ENCODE peak calls at places on chromosomes 5 and 9, in four cellular contexts. One of them, this sample, is unnamed.

GRCh38 chr5:83577036-83577636 is 105.6 kb downstream of the VCAN start:
- DNase-seq in fibroblast of mammary gland: no peak
- DNase-seq in fibroblast of lung: peak
- DNase-seq in heart right ventricle: no peak
- DNase-seq in this sample: peak

GRCh38 chr5:79236970-79237734 is 1.2 kb downstream of the JMY start:
- DNase-seq in fibroblast of mammary gland: peak
- DNase-seq in fibroblast of lung: peak
- DNase-seq in heart right ventricle: peak
- DNase-seq in this sample: peak

GRCh38 chr9:76297721-76298239 is 96.4 kb downstream of the RFK start:
- DNase-seq in fibroblast of mammary gland: peak
- DNase-seq in fibroblast of lung: peak
- DNase-seq in heart right ventricle: peak
- DNase-seq in this sample: peak

GRCh38 chr5:137957948-137958347 is 68.7 kb downstream of the PKD2L2 start:
- DNase-seq in fibroblast of mammary gland: no peak
- DNase-seq in fibroblast of lung: no peak
- DNase-seq in heart right ventricle: no peak
- DNase-seq in this sample: peak

GRCh38 chr9:76378367-76379073 is 15.7 kb downstream of the RFK start:
- DNase-seq in fibroblast of mammary gland: no peak
- DNase-seq in fibroblast of lung: no peak
- DNase-seq in heart right ventricle: no peak
- DNase-seq in this sample: no peak

GRCh38 chr5:140764177-140765020 is 21.5 kb upstream of the PCDHA1 start:
- DNase-seq in fibroblast of mammary gland: no peak
- DNase-seq in fibroblast of lung: no peak
- DNase-seq in heart right ventricle: no peak
- DNase-seq in this sample: no peak

GRCh38 chr5:177306674-177307543 is 3.3 kb downstream of the PRELID1 start:
- DNase-seq in fibroblast of mammary gland: peak
- DNase-seq in fibroblast of lung: no peak
- DNase-seq in heart right ventricle: no peak
- DNase-seq in this sample: peak

GRCh38 chr5:144812770-144813169 is 642.1 kb downstream of the KCTD16 start:
- DNase-seq in fibroblast of mammary gland: peak
- DNase-seq in fibroblast of lung: peak
- DNase-seq in heart right ventricle: no peak
- DNase-seq in this sample: peak

GRCh38 chr9:114011313-114011712 is 66.8 kb downstream of the AMBP start:
- DNase-seq in fibroblast of mammary gland: no peak
- DNase-seq in fibroblast of lung: no peak
- DNase-seq in heart right ventricle: peak
- DNase-seq in this sample: no peak

GRCh38 chr5:168974081-168974480 is 326.9 kb downstream of the SLIT3 start:
- DNase-seq in fibroblast of mammary gland: peak
- DNase-seq in fibroblast of lung: peak
- DNase-seq in heart right ventricle: no peak
- DNase-seq in this sample: no peak

GRCh38 chr9:109574061-109574882 is 76.2 kb upstream of the PTPN3 start:
- DNase-seq in fibroblast of mammary gland: peak
- DNase-seq in fibroblast of lung: peak
- DNase-seq in heart right ventricle: peak
- DNase-seq in this sample: peak

GRCh38 chr5:64000096-64000495 is 37.9 kb upstream of the HTR1A start:
- DNase-seq in fibroblast of mammary gland: no peak
- DNase-seq in fibroblast of lung: no peak
- DNase-seq in heart right ventricle: no peak
- DNase-seq in this sample: no peak

GRCh38 chr9:91817493-91818225 is 132.4 kb downstream of the ROR2 start:
- DNase-seq in fibroblast of mammary gland: peak
- DNase-seq in fibroblast of lung: peak
- DNase-seq in heart right ventricle: no peak
- DNase-seq in this sample: peak

GRCh38 chr9:122821278-122821952 is 7.0 kb downstream of the PDCL start:
- DNase-seq in fibroblast of mammary gland: peak
- DNase-seq in fibroblast of lung: no peak
- DNase-seq in heart right ventricle: no peak
- DNase-seq in this sample: peak

GRCh38 chr5:56734066-56734766 is 81.1 kb upstream of the MAP3K1 start:
- DNase-seq in fibroblast of mammary gland: no peak
- DNase-seq in fibroblast of lung: no peak
- DNase-seq in heart right ventricle: no peak
- DNase-seq in this sample: no peak

GRCh38 chr9:103799959-103800358 is 294.1 kb upstream of the SMC2 start:
- DNase-seq in fibroblast of mammary gland: no peak
- DNase-seq in fibroblast of lung: no peak
- DNase-seq in heart right ventricle: no peak
- DNase-seq in this sample: no peak

DNA sequence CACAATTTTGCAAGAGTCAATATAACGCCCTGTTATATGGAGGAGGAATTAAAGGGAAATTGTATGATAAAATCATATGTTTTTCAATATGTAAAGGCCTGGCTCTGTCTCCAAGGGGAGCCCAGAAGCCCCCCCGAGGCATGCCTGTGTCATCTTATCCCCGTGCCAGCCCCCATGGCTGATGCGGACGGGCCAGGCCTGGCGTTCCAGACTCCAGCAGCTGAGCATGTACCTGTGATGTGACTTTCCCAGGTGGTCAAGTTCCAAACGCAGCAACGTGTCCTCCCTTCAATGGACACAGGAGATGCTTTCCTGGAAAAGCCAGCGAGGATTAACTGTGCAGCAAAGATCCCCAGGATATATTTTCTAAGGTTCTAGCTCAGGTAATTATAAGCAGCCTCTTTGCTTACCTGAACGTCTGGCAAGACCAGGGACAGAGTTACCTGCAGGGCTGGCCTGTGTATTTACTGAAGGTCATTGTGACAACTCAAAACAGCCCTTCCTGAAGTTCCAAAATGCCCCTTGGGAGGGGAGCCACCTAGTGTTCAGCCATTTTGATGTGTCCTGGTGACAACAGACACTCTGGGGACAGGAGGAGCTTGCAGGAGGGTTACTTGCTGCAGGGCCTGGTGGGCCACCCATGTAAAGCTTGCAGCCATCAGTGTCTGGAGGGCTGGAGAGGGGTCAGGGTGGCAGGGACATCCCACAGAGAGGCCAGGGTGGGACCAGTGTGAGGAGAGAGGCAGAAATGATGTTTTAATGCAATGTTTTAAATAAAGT is 53.3 kb upstream of the RNU6ATAC start:
- DNase-seq in fibroblast of mammary gland: no peak
- DNase-seq in fibroblast of lung: no peak
- DNase-seq in heart right ventricle: no peak
- DNase-seq in this sample: no peak
- TF ChIP-seq CTCF in fibroblast of mammary gland: no peak
- TF ChIP-seq CTCF in fibroblast of lung: no peak
- TF ChIP-seq CTCF in heart right ventricle: peak
- TF ChIP-seq CTCF in this sample: no peak

DNA sequence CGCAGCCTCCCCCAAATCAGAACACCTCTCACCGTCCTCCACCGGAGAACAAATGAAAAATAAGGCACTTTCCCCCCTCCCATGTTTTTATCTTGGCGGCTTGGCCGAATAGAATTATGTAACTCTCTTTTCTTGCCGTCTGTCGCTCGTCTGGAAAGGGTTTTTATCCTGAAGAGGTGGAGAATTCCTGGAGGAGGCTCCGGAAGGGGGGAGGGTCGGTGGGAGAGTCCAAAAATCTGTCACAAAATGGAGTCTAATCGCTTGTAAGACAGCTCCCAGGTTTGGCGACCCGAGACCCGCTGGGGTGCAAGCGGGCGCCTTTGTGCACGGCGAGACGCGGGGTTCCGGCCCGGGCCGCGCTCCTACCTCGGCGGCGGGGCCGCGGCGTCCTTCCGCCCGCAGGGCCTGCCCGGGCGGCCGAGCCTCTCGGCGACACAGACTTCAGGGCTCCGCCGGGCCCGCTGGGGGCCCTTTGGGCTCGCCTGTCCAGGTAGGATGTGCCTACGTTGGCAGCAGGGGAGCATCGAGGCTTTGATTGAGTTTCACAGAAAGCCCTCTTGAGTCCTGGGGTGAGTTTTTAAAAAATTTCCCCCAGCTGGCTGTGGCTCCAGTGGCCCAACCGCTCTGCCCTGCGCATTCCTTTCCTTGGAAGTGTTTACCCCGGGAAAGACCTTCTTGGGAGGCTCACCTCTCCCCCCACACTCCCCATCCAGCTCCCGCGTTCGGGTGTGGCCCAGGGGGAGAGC is 5.0 kb downstream of the LMX1B start:
- DNase-seq in fibroblast of mammary gland: no peak
- DNase-seq in fibroblast of lung: no peak
- DNase-seq in heart right ventricle: no peak
- DNase-seq in this sample: no peak
- H3K4me3 ChIP-seq in fibroblast of mammary gland: no peak
- H3K4me3 ChIP-seq in fibroblast of lung: no peak
- H3K4me3 ChIP-seq in heart right ventricle: no peak
- H3K4me3 ChIP-seq in this sample: no peak

DNA sequence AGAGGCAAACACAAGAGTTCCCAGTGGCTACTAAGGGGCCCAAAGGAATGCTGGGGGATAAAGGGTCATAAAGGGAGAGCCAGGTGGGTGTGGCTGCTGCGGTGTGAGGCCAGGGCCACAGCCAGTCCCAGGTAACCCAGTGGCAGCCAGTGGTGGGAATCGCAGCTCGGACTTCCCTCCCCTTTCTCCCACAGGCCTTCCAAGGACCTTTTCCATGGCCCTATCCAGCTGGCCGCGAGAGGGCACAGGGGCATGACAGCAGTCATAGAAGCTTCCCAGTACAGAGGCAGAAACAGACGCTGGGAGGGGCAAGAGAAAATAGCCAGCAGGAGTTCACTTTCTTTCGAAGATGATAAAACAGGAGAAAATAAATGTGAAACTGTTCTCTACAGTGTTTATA is 257.6 kb downstream of the SEMA5A start:
- DNase-seq in fibroblast of mammary gland: no peak
- DNase-seq in fibroblast of lung: no peak
- DNase-seq in heart right ventricle: peak
- DNase-seq in this sample: no peak
- TF ChIP-seq CTCF in fibroblast of mammary gland: no peak
- TF ChIP-seq CTCF in fibroblast of lung: peak
- TF ChIP-seq CTCF in heart right ventricle: peak
- TF ChIP-seq CTCF in this sample: no peak

DNA sequence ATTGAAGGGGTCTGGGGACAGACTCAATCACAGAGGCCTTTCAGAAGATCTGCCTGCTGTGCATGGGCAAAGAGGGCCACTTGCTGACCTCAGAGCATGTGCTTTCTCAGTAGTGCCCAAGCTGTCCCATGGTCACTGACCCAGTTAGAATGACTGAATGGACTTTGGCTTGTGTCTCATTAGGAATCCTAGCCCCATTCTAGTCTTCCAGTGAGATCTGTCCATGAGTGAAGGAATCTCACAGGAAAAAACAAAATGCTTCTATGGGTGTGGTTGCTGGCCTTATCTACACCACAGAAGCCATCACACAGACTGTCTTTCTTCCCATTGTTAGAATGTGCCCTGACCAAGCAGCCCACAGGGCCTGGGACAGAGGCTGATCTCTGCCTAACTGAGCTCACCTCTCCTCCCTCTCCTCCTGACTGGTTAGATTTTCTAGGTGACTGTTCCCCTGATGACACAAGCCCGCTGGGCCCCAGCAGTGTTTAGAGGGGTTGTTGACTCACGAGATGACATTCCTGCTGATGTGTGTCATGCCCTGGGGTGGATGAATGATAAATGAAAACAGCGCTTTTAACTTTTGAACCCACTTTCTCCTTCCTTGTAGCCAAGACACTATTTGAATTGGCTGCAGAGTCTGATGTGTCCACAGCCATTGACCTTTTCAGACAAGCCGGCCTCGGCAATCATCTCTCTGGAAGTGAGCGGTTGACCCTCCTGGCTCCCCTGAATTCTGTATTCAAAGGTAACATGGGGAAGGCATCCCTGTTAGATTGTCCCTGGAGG is 24.7 kb downstream of the TGFBI start:
- DNase-seq in fibroblast of mammary gland: peak
- DNase-seq in fibroblast of lung: peak
- DNase-seq in heart right ventricle: no peak
- DNase-seq in this sample: peak
- H3K4me3 ChIP-seq in fibroblast of mammary gland: no peak
- H3K4me3 ChIP-seq in fibroblast of lung: no peak
- H3K4me3 ChIP-seq in heart right ventricle: no peak
- H3K4me3 ChIP-seq in this sample: no peak

GRCh38 chr9:10371824-10372223 is 241.0 kb downstream of the PTPRD start:
- DNase-seq in fibroblast of mammary gland: no peak
- DNase-seq in fibroblast of lung: no peak
- DNase-seq in heart right ventricle: no peak
- DNase-seq in this sample: no peak

GRCh38 chr9:10366171-10366779 is 246.5 kb downstream of the PTPRD start:
- DNase-seq in fibroblast of mammary gland: peak
- DNase-seq in fibroblast of lung: peak
- DNase-seq in heart right ventricle: peak
- DNase-seq in this sample: peak
- TF ChIP-seq CTCF in fibroblast of mammary gland: peak
- TF ChIP-seq CTCF in fibroblast of lung: peak
- TF ChIP-seq CTCF in heart right ventricle: peak
- TF ChIP-seq CTCF in this sample: peak

This sample was measured in fibroblast of pulmonary artery.